ENCODE peak calls at places on chromosomes 16 and 17, in six cellular contexts. One of them, this sample, is unnamed. For H3K36me3, the result is how much of the 10 kb centered on the place peaks cover.

GRCh38 chr17:17824119-17824779 is 12.5 kb downstream of the SREBF1 start:
- DNase-seq in bronchial epithelial cell: no peak
- DNase-seq in fibroblast of lung: no peak
- DNase-seq in tibial artery: no peak
- DNase-seq in mesendoderm: peak
- DNase-seq in stomach: no peak
- DNase-seq in this sample: no peak

GRCh38 chr17:1998426-1998784 is 26.7 kb downstream of the RTN4RL1 start:
- DNase-seq in mesendoderm: no peak
- DNase-seq in tibial artery: no peak
- DNase-seq in bronchial epithelial cell: no peak
- DNase-seq in stomach: no peak
- DNase-seq in fibroblast of lung: no peak
- DNase-seq in this sample: no peak

GRCh38 chr17:45833826-45834439 is 10.7 kb upstream of the SPPL2C start:
- DNase-seq in fibroblast of lung: no peak
- DNase-seq in mesendoderm: no peak
- DNase-seq in tibial artery: no peak
- DNase-seq in stomach: no peak
- DNase-seq in bronchial epithelial cell: no peak
- DNase-seq in this sample: no peak

GRCh38 chr16:27230562-27230991 is 27.3 kb downstream of the KDM8 start:
- DNase-seq in fibroblast of lung: no peak
- DNase-seq in mesendoderm: no peak
- DNase-seq in stomach: peak
- DNase-seq in tibial artery: no peak
- DNase-seq in bronchial epithelial cell: no peak
- DNase-seq in this sample: no peak

GRCh38 chr17:8696951-8697745 is 47.5 kb downstream of the CCDC42 start:
- DNase-seq in tibial artery: peak
- DNase-seq in mesendoderm: peak
- DNase-seq in fibroblast of lung: peak
- DNase-seq in bronchial epithelial cell: no peak
- DNase-seq in stomach: no peak
- DNase-seq in this sample: peak

GRCh38 chr17:17314501-17315071 is 11.4 kb downstream of the NT5M start:
- DNase-seq in tibial artery: no peak
- DNase-seq in bronchial epithelial cell: no peak
- DNase-seq in fibroblast of lung: no peak
- DNase-seq in mesendoderm: no peak
- DNase-seq in stomach: peak
- DNase-seq in this sample: no peak

GRCh38 chr17:16880121-16880842 is 91.6 kb downstream of the TNFRSF13B start:
- DNase-seq in tibial artery: no peak
- DNase-seq in stomach: peak
- DNase-seq in mesendoderm: no peak
- DNase-seq in fibroblast of lung: no peak
- DNase-seq in bronchial epithelial cell: no peak
- DNase-seq in this sample: no peak

GRCh38 chr16:15827709-15828343 is 29.0 kb downstream of the MYH11 start:
- DNase-seq in stomach: no peak
- DNase-seq in mesendoderm: no peak
- DNase-seq in fibroblast of lung: no peak
- DNase-seq in tibial artery: no peak
- DNase-seq in bronchial epithelial cell: no peak
- DNase-seq in this sample: no peak

GRCh38 chr17:81235822-81236740 is 2.8 kb downstream of the TEPSIN start:
- DNase-seq in stomach: no peak
- DNase-seq in tibial artery: no peak
- DNase-seq in mesendoderm: no peak
- DNase-seq in bronchial epithelial cell: no peak
- DNase-seq in fibroblast of lung: no peak
- DNase-seq in this sample: no peak

GRCh38 chr16:89845417-89845816 is 17.1 kb downstream of the SPIRE2 start:
- DNase-seq in stomach: no peak
- DNase-seq in mesendoderm: no peak
- DNase-seq in fibroblast of lung: no peak
- DNase-seq in bronchial epithelial cell: no peak
- DNase-seq in tibial artery: no peak
- DNase-seq in this sample: no peak
- H3K4me3 ChIP-seq in stomach: no peak
- H3K4me3 ChIP-seq in mesendoderm: no peak
- H3K4me3 ChIP-seq in fibroblast of lung: no peak
- H3K4me3 ChIP-seq in bronchial epithelial cell: no peak
- H3K4me3 ChIP-seq in tibial artery: no peak
- H3K4me3 ChIP-seq in this sample: no peak

GRCh38 chr16:50010212-50010611 is 14.8 kb upstream of the CNEP1R1 start:
- DNase-seq in stomach: no peak
- DNase-seq in bronchial epithelial cell: no peak
- DNase-seq in fibroblast of lung: no peak
- DNase-seq in tibial artery: no peak
- DNase-seq in mesendoderm: no peak
- DNase-seq in this sample: no peak
- H3K36me3 ChIP-seq in stomach: under half
- H3K36me3 ChIP-seq in bronchial epithelial cell: under half
- H3K36me3 ChIP-seq in fibroblast of lung: under half
- H3K36me3 ChIP-seq in tibial artery: under half
- H3K36me3 ChIP-seq in mesendoderm: under half
- H3K36me3 ChIP-seq in this sample: under half

DNA sequence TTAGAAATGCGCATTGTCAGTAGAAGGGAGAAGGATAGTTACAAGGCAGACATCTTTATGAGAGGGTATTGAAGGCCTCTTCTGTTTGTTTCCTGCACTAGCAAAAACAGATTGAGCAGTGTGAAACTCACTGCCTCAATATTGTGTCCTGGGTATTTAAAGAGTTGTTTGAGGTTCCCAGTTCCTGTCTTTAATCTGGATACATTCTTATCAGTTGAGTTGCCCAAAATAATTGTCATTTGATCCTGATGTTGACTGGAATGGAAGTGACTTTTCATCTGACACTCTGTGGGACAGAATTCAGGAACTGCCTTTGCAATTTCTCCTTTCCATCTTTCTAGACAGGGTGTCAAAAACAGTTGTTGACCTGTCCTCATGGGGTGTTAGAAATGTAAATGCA is 1.7 kb downstream of the ATP6V0A1 start:
- DNase-seq in tibial artery: no peak
- DNase-seq in mesendoderm: no peak
- DNase-seq in stomach: no peak
- DNase-seq in bronchial epithelial cell: no peak
- DNase-seq in fibroblast of lung: no peak
- DNase-seq in this sample: no peak
- H3K4me3 ChIP-seq in tibial artery: peak
- H3K4me3 ChIP-seq in mesendoderm: no peak
- H3K4me3 ChIP-seq in stomach: peak
- H3K4me3 ChIP-seq in bronchial epithelial cell: no peak
- H3K4me3 ChIP-seq in fibroblast of lung: peak
- H3K4me3 ChIP-seq in this sample: peak

DNA sequence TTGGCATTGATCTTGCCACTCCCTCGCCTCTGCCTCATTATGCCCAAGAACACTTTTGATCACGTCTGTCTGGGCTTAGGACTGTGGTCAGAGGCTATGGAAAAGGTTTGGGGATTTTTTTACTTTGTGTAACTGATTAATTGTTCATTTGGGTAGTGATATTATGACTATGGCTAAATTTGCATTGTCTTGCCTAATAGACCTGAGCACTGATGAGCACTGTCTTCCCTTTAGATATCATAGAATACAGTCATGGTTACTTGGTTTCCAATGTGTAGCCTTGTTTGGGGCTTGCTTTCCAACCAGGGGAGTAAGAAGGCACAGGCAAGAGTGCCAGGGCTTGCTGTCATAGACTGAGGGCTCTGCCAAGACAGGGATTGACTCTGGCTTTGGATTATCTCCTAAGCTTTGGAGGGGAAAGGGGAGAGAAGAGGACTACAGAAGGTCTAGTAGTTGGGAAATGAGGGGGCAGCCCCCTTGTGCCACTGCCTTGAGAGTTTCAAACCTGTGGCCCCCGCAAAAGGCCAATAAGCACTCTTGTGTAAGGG is 13.7 kb downstream of the LIMD2 start:
- DNase-seq in stomach: no peak
- DNase-seq in mesendoderm: no peak
- DNase-seq in fibroblast of lung: no peak
- DNase-seq in tibial artery: no peak
- DNase-seq in bronchial epithelial cell: no peak
- DNase-seq in this sample: no peak
- H3K36me3 ChIP-seq in stomach: half or more
- H3K36me3 ChIP-seq in mesendoderm: under half
- H3K36me3 ChIP-seq in fibroblast of lung: under half
- H3K36me3 ChIP-seq in tibial artery: half or more
- H3K36me3 ChIP-seq in bronchial epithelial cell: under half
- H3K36me3 ChIP-seq in this sample: under half

GRCh38 chr17:61399131-61400057 is at the start of gene TBX2:
- DNase-seq in fibroblast of lung: peak
- DNase-seq in bronchial epithelial cell: no peak
- DNase-seq in tibial artery: peak
- DNase-seq in stomach: peak
- DNase-seq in mesendoderm: peak
- DNase-seq in this sample: peak

GRCh38 chr17:61396586-61397085 is 3.0 kb upstream of the TBX2 start:
- DNase-seq in stomach: no peak
- DNase-seq in fibroblast of lung: peak
- DNase-seq in tibial artery: no peak
- DNase-seq in mesendoderm: no peak
- DNase-seq in bronchial epithelial cell: no peak
- DNase-seq in this sample: no peak

GRCh38 chr17:61397086-61397842 is 2.4 kb upstream of the TBX2 start:
- DNase-seq in mesendoderm: peak
- DNase-seq in tibial artery: no peak
- DNase-seq in bronchial epithelial cell: no peak
- DNase-seq in fibroblast of lung: peak
- DNase-seq in stomach: no peak
- DNase-seq in this sample: no peak

GRCh38 chr17:61400058-61400785 is 579 bp downstream of the TBX2 start:
- DNase-seq in fibroblast of lung: peak
- DNase-seq in bronchial epithelial cell: no peak
- DNase-seq in tibial artery: no peak
- DNase-seq in mesendoderm: peak
- DNase-seq in stomach: no peak
- DNase-seq in this sample: no peak

DNA sequence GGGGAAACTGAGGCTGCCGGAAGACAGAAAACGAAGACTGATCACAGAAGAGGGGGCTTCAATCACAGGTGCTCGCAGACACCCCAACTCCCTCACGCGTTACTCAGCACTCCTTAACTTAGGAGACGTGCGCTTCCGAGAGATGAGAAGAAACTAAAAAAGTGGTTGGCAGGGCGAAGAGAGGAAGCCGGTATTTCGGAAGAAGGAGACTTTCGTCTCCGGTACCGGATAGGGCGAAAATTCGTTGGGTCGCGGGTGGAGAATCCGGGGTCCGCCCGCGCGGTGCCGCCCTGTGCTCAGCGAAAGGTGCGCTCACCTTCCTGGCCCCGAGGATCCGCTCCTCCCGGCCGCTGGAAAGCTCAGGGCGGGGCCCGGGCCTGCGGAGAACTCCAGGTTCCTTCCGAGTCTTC is 917 bp upstream of the TBX2 start:
- DNase-seq in mesendoderm: no peak
- DNase-seq in fibroblast of lung: peak
- DNase-seq in bronchial epithelial cell: no peak
- DNase-seq in stomach: no peak
- DNase-seq in tibial artery: no peak
- DNase-seq in this sample: no peak
- H3K4me3 ChIP-seq in mesendoderm: no peak
- H3K4me3 ChIP-seq in fibroblast of lung: peak
- H3K4me3 ChIP-seq in bronchial epithelial cell: no peak
- H3K4me3 ChIP-seq in stomach: peak
- H3K4me3 ChIP-seq in tibial artery: peak
- H3K4me3 ChIP-seq in this sample: peak